ENCODE peak calls at places on chromosomes 16 and 17, in seven cellular contexts. I is mucosa of gallbladder; N is T-cell; W is EH; Q is ELR; A is stimulated activated CD8-positive, alpha-beta memory T cell treated with anti-CD3 and anti-CD28 coated beads, Interleukin-4, amount 100 ng/mL, for 4 hours; L is small intestine. H is an unnamed sample.
A peak's percentile ranks its signal among the peaks of the same experiment; 100 is the strongest.

GRCh38 chr17:21194688-21195087 is 19.3 kb downstream of the TMEM11 start:
- DNase-seq in N (no peak), I (no peak), A (no peak), L (no peak), Q (no peak), W (peak; percentile 35), H (no peak)

GRCh38 chr16:85448557-85449194 is 164.4 kb upstream of the GSE1 start:
- DNase-seq in N (peak; percentile 59), L (peak; percentile 46), Q (no peak), A (no peak), W (no peak), I (no peak), H (peak; percentile 78)

GRCh38 chr17:81523139-81524062 is 4.8 kb upstream of the FSCN2 start:
- DNase-seq in W (peak; percentile 37), N (no peak), L (no peak), A (no peak), I (no peak), Q (peak; percentile 41), H (no peak)

GRCh38 chr16:30764086-30764485 is 2.0 kb downstream of the RNF40 start:
- DNase-seq in W (no peak), I (no peak), N (no peak), A (no peak), L (no peak), Q (no peak), H (no peak)

GRCh38 chr17:7407033-7407432 is 612 bp upstream of the NLGN2 start:
- DNase-seq in W (no peak), A (no peak), Q (no peak), N (no peak), L (no peak), I (no peak), H (no peak)

GRCh38 chr16:29862383-29862883 is 593 bp downstream of the CDIPT start:
- DNase-seq in N (no peak), W (peak; percentile 42), Q (peak; percentile 56), L (peak; percentile 35), I (peak; percentile 27), A (no peak), H (no peak)

GRCh38 chr17:74746922-74747321 is 1.5 kb upstream of the NHERF1 start:
- DNase-seq in Q (peak; percentile 28), W (peak; percentile 57), I (no peak), A (no peak), L (no peak), N (no peak), H (no peak)

GRCh38 chr16:1556254-1556653 is 22.8 kb downstream of the TMEM204 start:
- DNase-seq in I (no peak), A (no peak), W (no peak), L (no peak), N (no peak), Q (no peak), H (no peak)

GRCh38 chr17:50585346-50585745 is 24.8 kb downstream of the CACNA1G start:
- DNase-seq in L (no peak), N (no peak), W (no peak), A (no peak), Q (no peak), I (no peak), H (no peak)

GRCh38 chr16:48450367-48450766 is 65.2 kb upstream of the SIAH1 start:
- DNase-seq in I (no peak), W (no peak), L (no peak), A (no peak), Q (peak; percentile 17), N (no peak), H (no peak)

GRCh38 chr17:48194097-48194550 is 86.6 kb downstream of the SNX11 start:
- DNase-seq in Q (peak; percentile 96), N (no peak), L (no peak), W (peak; percentile 90), A (no peak), I (no peak), H (no peak)

GRCh38 chr16:67526149-67526732 is 2.4 kb upstream of the RIPOR1 start:
- DNase-seq in L (no peak), A (no peak), N (no peak), I (no peak), Q (peak; percentile 76), W (no peak), H (no peak)

GRCh38 chr16:27400751-27401620 is 988 bp upstream of the IL21R start:
- DNase-seq in L (no peak), N (no peak), I (no peak), Q (peak; percentile 19), W (peak; percentile 83), A (no peak), H (no peak)

GRCh38 chr17:45052052-45052772 is 780 bp upstream of the DCAKD start:
- DNase-seq in Q (peak; percentile 68), W (peak; percentile 49), A (no peak), N (peak; percentile 34), I (peak; percentile 15), L (peak; percentile 51), H (peak; percentile 77)

GRCh38 chr16:85425061-85425662 is 188.0 kb upstream of the GSE1 start:
- DNase-seq in I (no peak), L (no peak), Q (no peak), W (no peak), N (no peak), A (no peak), H (peak; percentile 47)